ENCODE peak calls at places on chromosome 20, in eight cellular contexts. F is endodermal cell; U is PC-3; D is heart left ventricle; V is HCT116; P is left lung; M is ovary; Y is CD8-positive, alpha-beta memory T cell. G is an unnamed sample.

GRCh38 chr20:2663887-2664719 is at the start of gene IDH3B:
- DNase-seq in V (peak), F (peak), D (peak), Y (peak), M (peak), P (peak), U (peak), G (peak)

GRCh38 chr20:14234666-14235295 is 102.6 kb downstream of the FLRT3 start:
- DNase-seq in F (no peak), V (no peak), Y (no peak), U (peak), D (no peak), M (no peak), P (no peak), G (peak)

GRCh38 chr20:16004108-16004854 is 569.0 kb downstream of the KIF16B start:
- DNase-seq in D (peak), M (no peak), Y (no peak), P (no peak), F (peak), V (no peak), U (no peak), G (no peak)

GRCh38 chr20:57881466-57882405 is 171.9 kb upstream of the PMEPA1 start:
- DNase-seq in V (no peak), P (no peak), M (no peak), U (no peak), Y (no peak), D (no peak), F (no peak), G (no peak)

GRCh38 chr20:25669826-25670422 is 26.7 kb downstream of the ZNF337 start:
- DNase-seq in P (no peak), D (no peak), U (peak), F (peak), M (no peak), Y (no peak), V (no peak), G (peak)

GRCh38 chr20:5612476-5613291 is 137.5 kb upstream of the SHLD1 start:
- DNase-seq in V (no peak), Y (no peak), M (no peak), D (no peak), F (no peak), P (no peak), U (peak), G (no peak)

GRCh38 chr20:7503501-7503900 is 436.8 kb downstream of the HAO1 start:
- DNase-seq in M (no peak), D (no peak), U (no peak), F (no peak), Y (no peak), P (no peak), V (no peak), G (no peak)

GRCh38 chr20:10280016-10280908 is 61.6 kb downstream of the SNAP25 start:
- DNase-seq in F (no peak), M (no peak), P (no peak), D (no peak), Y (no peak), U (no peak), V (no peak), G (no peak)

GRCh38 chr20:19114410-19114809 is 98.0 kb upstream of the SLC24A3 start:
- DNase-seq in V (no peak), F (no peak), M (no peak), Y (no peak), U (peak), P (no peak), D (no peak), G (peak)

GRCh38 chr20:47120346-47120745 is 225.7 kb downstream of the EYA2 start:
- DNase-seq in U (no peak), M (no peak), F (no peak), V (no peak), Y (no peak), D (no peak), P (no peak), G (no peak)

GRCh38 chr20:47118641-47119040 is 224.0 kb downstream of the EYA2 start:
- DNase-seq in M (no peak), F (no peak), D (no peak), P (peak), U (no peak), V (no peak), Y (no peak), G (no peak)

GRCh38 chr20:47117789-47118188 is 223.1 kb downstream of the EYA2 start:
- DNase-seq in P (no peak), F (no peak), U (no peak), Y (no peak), M (no peak), D (no peak), V (no peak), G (no peak)

GRCh38 chr20:47117325-47117724 is 222.7 kb downstream of the EYA2 start:
- DNase-seq in F (no peak), D (no peak), U (no peak), M (no peak), V (no peak), Y (no peak), P (no peak), G (no peak)

DNA sequence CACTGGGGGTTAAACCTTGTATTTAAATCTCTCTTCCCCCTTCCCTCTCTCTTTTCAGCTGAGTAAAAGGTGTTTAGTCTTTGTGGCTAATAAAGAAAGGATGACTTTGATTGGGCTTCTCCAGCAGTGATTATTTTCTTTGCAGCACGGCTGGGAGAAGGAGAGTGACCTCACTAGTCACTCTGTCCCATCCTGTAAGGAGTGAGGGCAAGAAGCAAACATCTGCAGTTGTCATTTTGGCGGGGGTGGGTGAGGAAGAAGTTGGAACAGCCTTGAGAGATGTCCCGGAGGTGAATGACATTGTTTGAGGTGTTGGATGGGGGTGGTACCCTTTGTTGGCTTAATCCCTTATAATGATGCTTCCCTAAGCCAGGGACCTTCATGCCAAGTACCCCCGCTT is 223.6 kb downstream of the EYA2 start:
- DNase-seq in U (no peak), D (no peak), P (no peak), M (no peak), F (no peak), Y (no peak), V (no peak), G (no peak)
- H3K27ac ChIP-seq in U (no peak), D (peak), P (peak), M (no peak), F (no peak), Y (no peak), V (no peak), G (no peak)

GRCh38 chr20:63565699-63566335 is 8.2 kb downstream of the HELZ2 start:
- DNase-seq in P (no peak), F (no peak), M (no peak), U (no peak), V (no peak), D (no peak), Y (no peak), G (no peak)
- H3K27ac ChIP-seq in P (no peak), F (no peak), M (no peak), U (no peak), V (no peak), D (no peak), Y (no peak), G (no peak)

DNA sequence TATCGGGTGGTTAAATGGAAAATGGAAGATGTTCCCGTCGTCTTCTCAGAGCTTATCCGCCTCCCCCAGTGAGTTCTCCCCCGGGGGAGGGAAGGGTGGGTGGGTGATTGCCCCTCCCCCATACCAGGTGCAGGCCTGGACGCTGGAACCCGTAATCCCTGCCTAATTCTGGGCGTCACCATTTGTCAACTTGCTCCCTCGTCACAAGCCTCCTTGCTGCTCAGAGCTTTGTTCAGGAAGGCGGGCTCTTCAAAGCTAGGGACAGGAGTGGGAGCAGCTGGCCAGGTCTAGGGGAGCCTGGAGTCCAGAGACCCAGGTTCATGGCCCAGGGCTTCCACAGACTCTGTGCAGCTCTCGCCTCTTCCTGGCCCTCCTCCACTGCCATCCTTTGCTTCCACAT is 25.6 kb downstream of the CDH22 start:
- DNase-seq in Y (no peak), P (no peak), U (no peak), V (no peak), M (no peak), F (no peak), D (no peak), G (no peak)
- H3K27ac ChIP-seq in Y (no peak), P (no peak), U (no peak), V (no peak), M (no peak), F (no peak), D (no peak), G (no peak)

GRCh38 chr20:49908258-49908565 is 7.1 kb downstream of the SPATA2 start:
- DNase-seq in U (no peak), D (no peak), V (no peak), F (no peak), Y (no peak), P (no peak), M (no peak), G (no peak)

GRCh38 chr20:49907405-49908257 is 7.7 kb downstream of the SPATA2 start:
- DNase-seq in D (no peak), Y (no peak), V (no peak), M (no peak), U (no peak), F (no peak), P (no peak), G (no peak)

GRCh38 chr20:49905415-49906091 is 9.8 kb downstream of the SPATA2 start:
- DNase-seq in V (no peak), U (no peak), M (no peak), P (no peak), Y (no peak), F (no peak), D (no peak), G (no peak)

GRCh38 chr20:49906101-49906604 is 9.2 kb downstream of the SPATA2 start:
- DNase-seq in U (no peak), F (no peak), V (no peak), M (no peak), Y (no peak), P (no peak), D (no peak), G (no peak)

DNA sequence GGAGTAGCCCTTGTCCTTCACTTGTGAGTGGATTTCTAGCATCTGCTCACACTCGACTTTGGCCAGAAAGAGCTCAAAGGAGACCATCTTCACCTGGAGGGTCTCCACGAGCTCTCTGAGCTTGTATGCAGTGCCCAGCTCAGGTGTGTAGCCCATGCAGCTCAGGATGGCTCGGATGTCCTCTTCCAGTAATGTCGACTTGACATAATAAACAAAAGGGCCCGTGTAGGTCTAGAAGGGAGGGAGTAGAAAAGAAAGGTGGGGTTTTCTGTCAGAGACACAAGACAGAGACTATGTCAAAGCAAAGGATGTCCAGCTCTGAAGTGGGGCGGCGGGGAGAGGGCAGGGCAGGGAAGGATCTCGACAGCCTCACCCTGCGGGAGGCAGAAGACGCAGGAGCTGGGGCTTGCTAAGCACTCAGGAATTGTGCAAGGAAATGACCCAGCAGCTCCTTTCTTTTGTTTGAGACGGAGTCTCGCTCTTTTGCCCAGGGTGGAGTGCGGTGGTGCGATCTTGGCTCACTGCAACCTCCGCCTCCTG is 8.6 kb downstream of the SPATA2 start:
- DNase-seq in F (no peak), P (no peak), V (no peak), Y (no peak), M (no peak), U (no peak), D (no peak), G (no peak)
- H3K27ac ChIP-seq in F (no peak), P (no peak), V (no peak), Y (no peak), M (no peak), U (no peak), D (peak), G (no peak)

GRCh38 chr20:63979549-63980316 is at the start of gene SAMD10:
- DNase-seq in F (peak), V (no peak), U (peak), D (peak), P (peak), M (peak), Y (peak), G (no peak)
- H3K27ac ChIP-seq in F (no peak), V (peak), U (peak), D (peak), P (peak), M (no peak), Y (peak), G (peak)

DNA sequence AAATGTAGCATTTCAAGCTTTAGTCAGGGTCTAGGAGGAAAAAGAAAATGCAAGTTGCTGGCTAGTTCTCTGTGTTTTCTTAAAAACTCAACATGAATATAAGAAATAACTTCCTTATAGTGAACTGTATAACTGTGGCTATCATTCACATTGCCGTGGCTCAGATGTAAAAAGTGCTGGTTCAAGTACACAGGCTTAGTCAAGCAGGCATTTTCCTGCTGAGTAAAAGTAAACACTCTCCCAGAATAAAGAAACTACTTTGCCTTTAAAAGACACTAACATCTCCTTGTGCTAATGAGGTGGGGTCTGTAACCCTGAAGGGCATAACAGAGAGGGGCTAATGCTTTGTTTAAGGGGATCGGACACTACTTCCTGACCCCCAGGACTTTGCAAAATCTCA is 3.3 kb downstream of the ATP5F1E start:
- DNase-seq in D (no peak), P (no peak), U (peak), F (no peak), M (no peak), Y (no peak), V (no peak), G (no peak)
- H3K27ac ChIP-seq in D (no peak), P (peak), U (peak), F (no peak), M (no peak), Y (no peak), V (no peak), G (peak)

G was measured in epithelial cell of prostate.